ENCODE peak calls at places on chromosomes 16 and 17, in five cellular contexts. B is PC-3; E is RWPE2; J is CD8-positive, alpha-beta T cell; Y is mucosa of descending colon. S is an unnamed sample. For H3K4me1, the result is how much of the 10 kb centered on the place peaks cover.

GRCh38 chr17:16158721-16159120 is 56.6 kb downstream of the NCOR1 start:
- ATAC-seq in Y (no peak), B (no peak), J (no peak), E (no peak), S (no peak)

GRCh38 chr16:24700549-24701392 is 28.7 kb upstream of the TNRC6A start:
- ATAC-seq in B (peak), J (no peak), E (peak), Y (peak), S (peak)

GRCh38 chr16:74735162-74735452 is 34.4 kb upstream of the MLKL start:
- ATAC-seq in Y (no peak), E (no peak), B (no peak), J (no peak), S (no peak)

GRCh38 chr16:88686062-88686438 is 257 bp downstream of the SNAI3 start:
- ATAC-seq in B (peak), E (peak), J (peak), Y (peak), S (peak)

GRCh38 chr17:82973456-82974135 is 105.8 kb upstream of the METRNL start:
- ATAC-seq in Y (no peak), B (no peak), J (no peak), E (no peak), S (no peak)

GRCh38 chr17:17146791-17147406 is 59.2 kb downstream of the PLD6 start:
- ATAC-seq in B (peak), E (no peak), J (peak), Y (peak), S (no peak)

GRCh38 chr17:15213381-15214087 is 51.6 kb downstream of the PMP22 start:
- ATAC-seq in E (no peak), B (no peak), J (no peak), Y (no peak), S (no peak)

GRCh38 chr16:72066747-72067146 is 3.7 kb downstream of the HPR start:
- ATAC-seq in B (peak), E (peak), Y (peak), J (peak), S (no peak)

DNA sequence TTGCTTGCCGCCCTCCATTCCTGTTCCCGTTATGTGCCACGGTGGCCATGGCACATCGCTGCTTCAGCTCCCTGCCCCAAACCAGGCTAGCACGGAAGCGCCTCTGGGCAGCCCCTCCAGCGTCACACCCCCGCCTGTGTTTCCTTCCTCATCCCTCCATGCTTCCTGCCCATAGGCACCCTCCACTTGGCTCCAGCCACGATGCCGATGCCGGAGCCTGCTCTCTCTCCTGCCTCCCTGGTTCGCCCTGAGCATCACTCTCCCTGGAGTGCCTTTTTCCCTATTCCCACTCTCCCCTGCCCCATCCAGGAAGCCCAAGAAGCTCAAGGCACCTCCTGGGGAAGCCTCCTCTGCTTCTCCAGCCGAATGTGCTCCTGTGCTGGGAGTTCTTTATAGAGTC is 3.2 kb upstream of the ARHGAP23 start:
- ATAC-seq in E (no peak), Y (no peak), B (no peak), J (no peak), S (no peak)
- H3K4me1 ChIP-seq in E (under half), Y (under half), B (under half), J (under half), S (half or more)

DNA sequence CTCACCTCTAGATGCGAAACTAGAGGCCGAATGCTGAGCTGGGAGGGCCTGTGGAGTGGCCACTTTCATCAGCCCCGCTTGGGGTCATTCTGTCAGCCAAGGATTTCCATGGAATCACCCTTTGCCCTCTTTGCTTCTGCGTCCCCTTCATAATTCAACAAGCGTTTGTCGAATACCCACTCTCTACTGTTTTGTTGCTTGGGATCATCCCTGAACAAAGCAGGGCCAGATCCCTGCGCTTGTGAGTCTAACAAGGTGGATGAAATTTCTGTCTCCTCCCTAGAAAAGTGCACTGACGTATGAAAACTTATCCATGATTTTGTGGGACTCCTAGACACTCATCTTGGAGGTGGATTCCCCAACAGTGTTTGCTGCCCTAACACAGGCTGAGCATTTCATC is 3.3 kb upstream of the SLC12A3 start:
- ATAC-seq in B (no peak), J (no peak), E (no peak), Y (no peak), S (no peak)
- H3K4me1 ChIP-seq in B (under half), J (under half), E (under half), Y (under half), S (under half)

GRCh38 chr17:40515491-40516041 is 14.1 kb upstream of the TNS4 start:
- ATAC-seq in Y (no peak), E (no peak), B (no peak), J (peak), S (no peak)
- H3K4me1 ChIP-seq in Y (under half), E (half or more), B (half or more), J (under half), S (under half)

GRCh38 chr17:81196505-81197408 is 26.0 kb downstream of the CEP131 start:
- ATAC-seq in E (no peak), J (no peak), B (no peak), Y (no peak), S (peak)
- H3K4me1 ChIP-seq in E (under half), J (under half), B (under half), Y (under half), S (under half)

GRCh38 chr17:1000597-1001490 is 3.9 kb downstream of the TIMM22 start:
- ATAC-seq in B (no peak), E (no peak), Y (no peak), J (no peak), S (no peak)
- H3K4me1 ChIP-seq in B (under half), E (under half), Y (under half), J (under half), S (half or more)

DNA sequence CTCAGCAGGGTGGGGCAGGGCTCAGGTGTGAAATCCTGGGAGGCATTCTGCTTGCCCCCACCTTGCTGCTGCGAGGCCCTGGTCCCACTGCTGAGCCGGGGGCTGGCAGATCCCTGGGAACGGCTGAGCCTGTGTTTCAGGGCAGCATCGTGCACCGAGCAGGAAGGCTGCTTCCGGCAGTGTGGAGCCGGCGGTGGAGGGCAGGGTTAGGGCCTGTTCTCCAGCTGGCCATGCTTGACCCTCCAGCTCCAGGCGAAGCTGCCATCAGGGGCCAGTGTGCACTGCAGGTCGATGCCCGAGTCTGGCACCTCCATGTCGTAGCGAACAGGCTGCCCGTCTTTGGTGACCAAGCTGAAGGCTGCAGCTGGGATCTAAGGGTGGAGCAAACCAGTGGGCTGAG is 2.5 kb upstream of the SPATA32 start:
- ATAC-seq in E (no peak), B (no peak), J (no peak), Y (no peak), S (no peak)
- H3K4me1 ChIP-seq in E (under half), B (under half), J (under half), Y (under half), S (under half)

DNA sequence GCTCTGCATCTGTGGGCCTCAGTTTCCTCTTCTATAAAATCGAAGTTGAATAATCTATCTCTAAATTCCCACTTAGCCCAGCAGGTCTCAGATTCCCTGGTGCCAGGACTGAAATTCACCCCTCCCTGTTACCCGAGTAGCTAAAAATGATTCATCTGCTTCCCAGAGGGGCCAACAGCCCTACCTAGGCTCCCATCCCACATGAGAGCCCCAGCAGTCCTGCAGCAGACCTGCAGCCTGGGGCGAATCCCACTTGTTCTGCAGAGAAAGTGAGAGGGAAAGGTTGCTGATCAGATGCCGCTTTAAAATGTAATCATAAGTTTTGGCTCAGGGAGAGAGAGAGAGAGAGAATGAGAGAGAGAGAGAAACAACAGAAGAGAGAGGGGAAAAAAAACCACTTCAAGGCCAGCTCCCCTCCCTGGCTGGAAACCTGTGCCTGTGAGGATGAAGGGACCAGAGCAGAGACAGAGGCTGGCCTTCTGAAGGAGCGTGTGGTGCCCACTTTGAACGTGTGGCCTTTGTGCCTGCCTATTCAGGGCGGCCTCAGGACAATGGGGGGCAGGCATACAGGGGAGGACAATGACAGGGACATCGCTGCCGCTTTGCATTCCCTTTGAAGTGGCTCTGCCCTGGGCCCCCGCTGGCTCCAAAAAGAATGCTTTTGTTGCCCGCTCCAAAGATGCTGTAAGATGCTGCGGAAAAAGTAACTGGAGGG is 85.2 kb upstream of the NKD1 start:
- ATAC-seq in Y (no peak), J (no peak), E (no peak), B (no peak), S (no peak)
- H3K4me1 ChIP-seq in Y (under half), J (under half), E (under half), B (under half), S (under half)

S was measured in gastroesophageal sphincter.